ENCODE peak calls at places on chromosomes 12 and 14, in six cellular contexts. F is H1, B is lower leg skin, D is transverse colon, X is stomach, M is NB4. S is an unnamed sample.

GRCh38 chr14:67932708-67933107 is 113.1 kb downstream of the RAD51B start:
- DNase-seq in F (no peak), B (no peak), D (no peak), X (no peak), M (no peak), S (no peak)

GRCh38 chr14:55160989-55161388 is 30.4 kb downstream of the DLGAP5 start:
- DNase-seq in F (no peak), B (no peak), D (no peak), X (no peak), M (peak), S (no peak)

GRCh38 chr14:85532981-85533820 is 3.3 kb downstream of the FLRT2 start:
- DNase-seq in F (peak), B (peak), D (no peak), X (peak), M (no peak), S (no peak)

GRCh38 chr14:100664841-100665425 is 61.8 kb upstream of the DLK1 start:
- DNase-seq in F (no peak), B (no peak), D (no peak), X (no peak), M (no peak), S (no peak)

GRCh38 chr12:55745361-55746146 is 2.6 kb downstream of the GDF11 start:
- DNase-seq in F (peak), B (no peak), D (no peak), X (no peak), M (peak), S (no peak)

GRCh38 chr12:50387487-50387886 is 8.9 kb downstream of the FAM186A start:
- DNase-seq in F (peak), B (no peak), D (no peak), X (no peak), M (no peak), S (no peak)

GRCh38 chr12:12070674-12071661 is at the start of gene BCL2L14:
- DNase-seq in F (no peak), B (no peak), D (peak), X (no peak), M (no peak), S (no peak)

GRCh38 chr12:123520567-123521474 is 12.7 kb downstream of the RILPL1 start:
- DNase-seq in F (no peak), B (no peak), D (no peak), X (no peak), M (no peak), S (no peak)

GRCh38 chr14:73627033-73627432 is 14.7 kb downstream of the ACOT6 start:
- DNase-seq in F (no peak), B (no peak), D (no peak), X (no peak), M (no peak), S (no peak)

GRCh38 chr12:108753969-108754368 is 22.7 kb upstream of the CORO1C start:
- DNase-seq in F (no peak), B (no peak), D (no peak), X (no peak), M (no peak), S (no peak)

GRCh38 chr12:53737951-53738833 is 10.9 kb upstream of the CALCOCO1 start:
- DNase-seq in F (peak), B (no peak), D (peak), X (peak), M (no peak), S (no peak)

GRCh38 chr12:120257041-120257821 is 8.3 kb downstream of the PXN start:
- DNase-seq in F (no peak), B (peak), D (no peak), X (peak), M (no peak), S (peak)

GRCh38 chr14:99573000-99573330 is 31.0 kb downstream of the CCDC85C start:
- DNase-seq in F (no peak), B (no peak), D (no peak), X (no peak), M (no peak), S (no peak)

GRCh38 chr12:88218293-88218692 is 76.2 kb downstream of the TMTC3 start:
- DNase-seq in F (no peak), B (no peak), D (no peak), X (no peak), M (no peak), S (no peak)

GRCh38 chr14:105065280-105066228 is at the start of gene GPR132:
- DNase-seq in F (no peak), B (no peak), D (peak), X (peak), M (peak), S (no peak)

GRCh38 chr12:16076553-16076952 is 165.4 kb downstream of the DERA start:
- DNase-seq in F (no peak), B (no peak), D (no peak), X (no peak), M (peak), S (no peak)

GRCh38 chr12:29552324-29552927 is 54.9 kb upstream of the OVCH1 start:
- DNase-seq in F (peak), B (no peak), D (peak), X (peak), M (peak), S (peak)

GRCh38 chr12:52398176-52398575 is 8.0 kb downstream of the KRT82 start:
- DNase-seq in F (no peak), B (no peak), D (no peak), X (no peak), M (no peak), S (peak)

GRCh38 chr12:111219440-111219839 is 149.5 kb downstream of the PHETA1 start:
- DNase-seq in F (no peak), B (no peak), D (no peak), X (no peak), M (no peak), S (no peak)

GRCh38 chr12:25130741-25131188 is 64.2 kb downstream of the DNAI7 start:
- DNase-seq in F (no peak), B (no peak), D (no peak), X (no peak), M (peak), S (no peak)

GRCh38 chr12:108666326-108666995 is 32.8 kb upstream of the SELPLG start:
- DNase-seq in F (no peak), B (no peak), D (peak), X (no peak), M (no peak), S (no peak)

GRCh38 chr12:75727577-75727976 is 216.2 kb upstream of the KRR1 start:
- DNase-seq in F (no peak), B (no peak), D (no peak), X (no peak), M (no peak), S (no peak)

GRCh38 chr12:84995646-84996045 is 40.4 kb downstream of the TSPAN19 start:
- DNase-seq in F (no peak), B (no peak), D (no peak), X (no peak), M (no peak), S (no peak)

GRCh38 chr12:102526701-102527100 is 46.3 kb upstream of the IGF1 start:
- DNase-seq in F (no peak), B (no peak), D (no peak), X (no peak), M (no peak), S (no peak)

GRCh38 chr12:112025808-112026375 is 12.7 kb downstream of the ERP29 start:
- DNase-seq in F (no peak), B (no peak), D (no peak), X (no peak), M (no peak), S (no peak)

GRCh38 chr12:29152223-29152868 is 3.3 kb downstream of the FAR2 start:
- DNase-seq in F (no peak), B (no peak), D (no peak), X (no peak), M (peak), S (no peak)

GRCh38 chr14:64234877-64235651 is 59.1 kb downstream of the ESR2 start:
- DNase-seq in F (no peak), B (no peak), D (peak), X (no peak), M (no peak), S (peak)

GRCh38 chr14:76773956-76774355 is 12.7 kb downstream of the VASH1 start:
- DNase-seq in F (no peak), B (no peak), D (no peak), X (no peak), M (no peak), S (no peak)

GRCh38 chr12:4037747-4038312 is 164.6 kb upstream of the PARP11 start:
- DNase-seq in F (no peak), B (peak), D (peak), X (peak), M (peak), S (peak)

GRCh38 chr14:24074625-24075484 is 3.5 kb downstream of the CPNE6 start:
- DNase-seq in F (no peak), B (no peak), D (no peak), X (peak), M (no peak), S (no peak)

GRCh38 chr12:48810817-48811453 is 7.4 kb upstream of the CACNB3 start:
- DNase-seq in F (no peak), B (no peak), D (no peak), X (no peak), M (no peak), S (no peak)

GRCh38 chr12:120932956-120933526 is 28.9 kb upstream of the SPPL3 start:
- DNase-seq in F (no peak), B (no peak), D (no peak), X (no peak), M (no peak), S (no peak)

GRCh38 chr14:73745571-73746539 is 31.7 kb upstream of the PNMA1 start:
- DNase-seq in F (no peak), B (no peak), D (no peak), X (no peak), M (no peak), S (no peak)

GRCh38 chr14:32470161-32470705 is 141.1 kb downstream of the AKAP6 start:
- DNase-seq in F (no peak), B (no peak), D (no peak), X (no peak), M (no peak), S (no peak)

GRCh38 chr12:105142259-105142658 is 34.7 kb downstream of the WASHC4 start:
- DNase-seq in F (no peak), B (no peak), D (no peak), X (no peak), M (no peak), S (no peak)

GRCh38 chr14:31829256-31829923 is 247.7 kb upstream of the ARHGAP5 start:
- DNase-seq in F (no peak), B (no peak), D (no peak), X (no peak), M (peak), S (no peak)

GRCh38 chr12:13194462-13195110 is 1.9 kb upstream of the EMP1 start:
- DNase-seq in F (no peak), B (no peak), D (no peak), X (no peak), M (no peak), S (no peak)

GRCh38 chr12:123449103-123449736 is 8.7 kb upstream of the SNRNP35 start:
- DNase-seq in F (no peak), B (no peak), D (no peak), X (no peak), M (peak), S (no peak)

GRCh38 chr14:81673930-81674329 is 140.3 kb upstream of the SEL1L start:
- DNase-seq in F (no peak), B (no peak), D (no peak), X (no peak), M (no peak), S (no peak)

GRCh38 chr14:20622816-20623291 is 18.6 kb downstream of the OR6S1 start:
- DNase-seq in F (no peak), B (no peak), D (no peak), X (no peak), M (peak), S (no peak)

GRCh38 chr12:131903270-131904255 is 9.1 kb downstream of the ULK1 start:
- DNase-seq in F (no peak), B (no peak), D (no peak), X (no peak), M (no peak), S (no peak)

GRCh38 chr12:131902332-131903241 is 8.2 kb downstream of the ULK1 start:
- DNase-seq in F (no peak), B (no peak), D (no peak), X (no peak), M (no peak), S (no peak)

GRCh38 chr12:131904346-131904745 is 9.9 kb downstream of the ULK1 start:
- DNase-seq in F (no peak), B (no peak), D (no peak), X (no peak), M (no peak), S (no peak)

GRCh38 chr12:131900397-131900796 is 6.0 kb downstream of the ULK1 start:
- DNase-seq in F (no peak), B (no peak), D (no peak), X (no peak), M (no peak), S (no peak)

DNA sequence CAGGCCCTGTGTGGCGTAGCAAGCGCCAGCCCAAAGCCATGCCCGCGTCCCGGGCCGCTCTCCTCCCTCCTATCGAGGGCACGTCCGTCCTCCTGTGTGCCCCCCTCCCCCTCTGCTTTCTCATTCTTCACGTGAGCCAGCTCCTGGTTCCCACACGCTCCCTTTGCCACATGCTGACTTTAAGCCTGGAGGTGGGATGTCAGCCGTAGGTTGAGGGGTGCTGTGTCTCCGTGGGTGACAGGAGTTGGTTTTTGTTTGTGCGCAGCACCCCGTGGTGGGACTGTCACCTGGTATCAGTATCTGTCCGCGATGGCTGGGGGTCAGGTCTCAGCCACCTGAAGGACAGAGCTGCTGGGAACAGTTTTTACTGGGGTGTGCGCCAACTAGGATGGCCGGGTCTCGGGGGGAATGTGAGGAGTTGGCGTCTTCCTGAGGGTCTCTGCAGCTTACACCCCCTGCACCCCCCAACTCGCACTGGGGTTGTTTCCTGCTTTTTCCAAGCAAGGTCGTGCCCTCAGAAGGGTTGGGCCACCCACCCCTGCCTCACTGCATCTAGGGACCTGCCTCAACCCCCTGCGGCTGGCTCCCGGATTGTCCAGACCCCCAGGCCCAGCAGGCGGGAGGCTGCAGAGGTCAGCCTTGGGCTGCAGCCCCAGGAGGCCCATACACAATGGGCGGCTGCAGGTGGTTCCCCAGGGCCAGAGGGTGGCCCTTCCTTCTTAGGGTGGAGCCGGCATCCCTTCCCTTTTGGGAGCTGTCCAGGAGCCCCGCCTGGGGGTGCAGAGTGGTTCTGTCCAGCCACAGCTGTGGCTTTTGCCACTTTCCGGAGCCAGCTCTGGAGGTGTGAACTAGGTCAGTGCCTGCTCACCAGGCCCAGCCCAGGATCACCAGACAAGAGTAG is 7.3 kb downstream of the ULK1 start:
- DNase-seq in F (no peak), B (no peak), D (no peak), X (peak), M (no peak), S (no peak)
- TF ChIP-seq POLR2A in F (no peak), B (no peak), D (no peak), X (no peak), M (no peak), S (no peak)

GRCh38 chr12:81079280-81080076 is 1.6 kb downstream of the ACSS3 start:
- DNase-seq in F (no peak), B (no peak), D (no peak), X (no peak), M (no peak), S (no peak)

GRCh38 chr12:81077329-81077685 is 572 bp upstream of the ACSS3 start:
- DNase-seq in F (no peak), B (no peak), D (no peak), X (no peak), M (no peak), S (peak)

GRCh38 chr12:81075539-81075938 is 2.3 kb upstream of the ACSS3 start:
- DNase-seq in F (no peak), B (no peak), D (no peak), X (no peak), M (no peak), S (no peak)

GRCh38 chr12:81078469-81079196 is 754 bp downstream of the ACSS3 start:
- DNase-seq in F (no peak), B (no peak), D (no peak), X (no peak), M (no peak), S (peak)

DNA sequence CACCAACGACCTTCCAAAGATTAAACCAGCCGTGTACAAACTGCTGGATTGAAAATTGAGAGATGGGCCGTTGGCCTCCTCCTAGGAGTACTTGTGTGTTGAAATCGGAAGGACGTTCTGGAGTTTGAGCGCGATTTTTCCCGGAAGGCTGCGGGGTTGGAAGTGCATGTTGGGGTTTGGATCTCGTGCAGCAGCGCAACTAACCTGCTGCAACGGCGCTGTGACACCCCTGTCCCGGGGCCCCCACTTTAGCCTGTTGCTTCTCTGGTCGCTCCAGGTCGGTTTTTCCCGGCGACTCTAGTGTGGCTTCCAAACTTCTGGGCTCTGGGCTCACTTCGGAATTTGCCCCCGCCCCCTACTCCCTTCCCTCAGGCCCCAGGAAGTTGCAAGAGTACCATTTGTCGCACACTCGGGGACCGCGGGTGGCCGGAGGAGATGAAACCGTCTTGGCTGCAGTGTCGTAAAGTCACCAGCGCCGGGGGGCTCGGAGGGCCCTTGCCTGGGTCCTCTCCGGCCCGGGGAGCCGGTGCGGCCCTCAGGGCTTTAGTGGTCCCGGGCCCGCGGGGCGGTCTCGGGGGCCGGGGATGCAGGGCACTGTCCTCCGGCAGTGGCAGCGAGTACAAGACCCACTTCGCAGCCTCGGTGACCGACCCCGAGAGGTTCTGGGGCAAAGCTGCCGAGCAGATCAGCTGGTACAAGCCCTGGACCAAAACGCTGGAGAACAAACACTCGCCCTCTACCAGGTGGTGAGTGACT is at the start of gene ACSS3:
- DNase-seq in F (peak), B (peak), D (no peak), X (peak), M (no peak), S (peak)
- TF ChIP-seq POLR2A in F (no peak), B (no peak), D (no peak), X (no peak), M (no peak), S (no peak)

GRCh38 chr12:116249938-116250337 is 27.6 kb downstream of the MED13L start:
- DNase-seq in F (no peak), B (no peak), D (no peak), X (no peak), M (no peak), S (no peak)
- TF ChIP-seq POLR2A in F (no peak), B (no peak), D (no peak), X (no peak), M (no peak), S (no peak)

GRCh38 chr12:57744777-57745484 is at the start of gene TSPAN31:
- DNase-seq in F (peak), B (peak), D (peak), X (peak), M (peak), S (peak)
- TF ChIP-seq POLR2A in F (peak), B (no peak), D (peak), X (no peak), M (peak), S (peak)

GRCh38 chr12:6458281-6459003 is 6.6 kb downstream of the TAPBPL start:
- DNase-seq in F (no peak), B (no peak), D (no peak), X (no peak), M (no peak), S (no peak)

GRCh38 chr12:6459004-6459337 is 7.1 kb downstream of the TAPBPL start:
- DNase-seq in F (no peak), B (no peak), D (no peak), X (no peak), M (no peak), S (no peak)

GRCh38 chr12:6460751-6461371 is 9.0 kb downstream of the TAPBPL start:
- DNase-seq in F (no peak), B (no peak), D (no peak), X (no peak), M (no peak), S (no peak)

GRCh38 chr12:6461401-6462233 is 8.9 kb downstream of the VAMP1 start:
- DNase-seq in F (no peak), B (peak), D (peak), X (peak), M (peak), S (no peak)

DNA sequence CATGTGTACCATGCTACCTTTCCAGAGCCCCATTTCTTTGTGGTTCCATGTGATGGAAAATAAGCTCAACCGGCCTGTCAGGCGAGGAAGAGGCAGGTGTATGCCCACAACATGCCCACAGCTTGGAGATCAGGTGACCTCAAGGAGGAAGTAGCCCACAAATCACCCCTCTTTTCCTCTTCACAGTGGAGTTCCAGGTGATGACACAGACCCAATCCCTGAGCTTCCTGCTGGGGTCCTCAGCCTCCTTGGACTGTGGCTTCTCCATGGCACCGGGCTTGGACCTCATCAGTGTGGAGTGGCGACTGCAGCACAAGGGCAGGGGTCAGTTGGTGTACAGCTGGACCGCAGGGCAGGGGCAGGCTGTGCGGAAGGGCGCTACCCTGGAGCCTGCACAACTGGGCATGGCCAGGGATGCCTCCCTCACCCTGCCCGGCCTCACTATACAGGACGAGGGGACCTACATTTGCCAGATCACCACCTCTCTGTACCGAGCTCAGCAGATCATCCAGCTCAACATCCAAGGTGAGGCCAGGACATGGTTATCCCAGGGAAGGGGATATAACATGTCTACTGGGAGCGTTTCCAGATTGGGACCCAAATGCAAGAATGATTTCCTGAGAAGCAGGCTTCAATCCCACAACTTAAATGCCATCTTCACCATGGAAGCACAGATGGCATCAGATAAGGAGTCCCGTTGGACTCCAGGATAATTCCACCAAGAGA is 5.5 kb downstream of the TAPBPL start:
- DNase-seq in F (no peak), B (no peak), D (no peak), X (no peak), M (no peak), S (no peak)
- TF ChIP-seq POLR2A in F (no peak), B (no peak), D (no peak), X (no peak), M (no peak), S (no peak)

S was measured in H54.